ENCODE peak calls at places on chromosomes 4 and X, in nine cellular contexts. Y, X, O, S, T, W, P, N and L are unnamed samples.

GRCh38 chr4:15907430-15907829 is 31.1 kb downstream of the FGFBP1 start:
- DNase-seq in T (no peak), S (no peak), P (no peak), Y (no peak), X (no peak), W (no peak), N (no peak), O (no peak), L (no peak)

GRCh38 chrX:5051831-5052491 is 1176.7 kb downstream of the NLGN4X start:
- DNase-seq in O (peak), T (no peak), W (no peak), N (peak), S (no peak), P (no peak), X (no peak), Y (no peak), L (peak)

GRCh38 chr4:38062088-38062893 is 102.1 kb downstream of the PTTG2 start:
- DNase-seq in S (peak), T (peak), Y (peak), P (peak), W (peak), N (no peak), X (peak), O (peak), L (peak)

GRCh38 chrX:75963774-75964173 is 178.7 kb upstream of the MAGEE2 start:
- DNase-seq in S (no peak), W (no peak), O (no peak), Y (no peak), X (no peak), N (no peak), P (no peak), T (no peak), L (no peak)

GRCh38 chr4:7526929-7527535 is 92.3 kb upstream of the PSAPL1 start:
- DNase-seq in W (no peak), X (no peak), O (no peak), S (no peak), N (no peak), P (no peak), T (no peak), Y (no peak), L (no peak)

GRCh38 chrX:155216179-155216939 is at the start of gene VBP1:
- DNase-seq in Y (peak), X (peak), N (peak), S (peak), T (peak), O (peak), P (peak), W (peak), L (peak)

GRCh38 chr4:76639292-76639691 is 204.3 kb downstream of the SHROOM3 start:
- DNase-seq in W (no peak), S (no peak), Y (no peak), X (no peak), P (no peak), T (no peak), N (no peak), O (no peak), L (no peak)

GRCh38 chr4:87268401-87268800 is 48.0 kb upstream of the KLHL8 start:
- DNase-seq in X (no peak), S (no peak), Y (no peak), T (no peak), O (no peak), P (no peak), W (no peak), N (no peak), L (no peak)

GRCh38 chrX:78329486-78329885 is 2.1 kb upstream of the CYSLTR1 start:
- DNase-seq in X (no peak), W (peak), S (no peak), T (no peak), P (peak), N (no peak), Y (no peak), O (no peak), L (no peak)

GRCh38 chr4:109826719-109827118 is 1.1 kb upstream of the RRH start:
- DNase-seq in W (no peak), O (no peak), P (no peak), Y (no peak), S (no peak), X (no peak), T (peak), N (no peak), L (peak)

GRCh38 chrX:37677243-37677642 is 8.3 kb upstream of the XK start:
- DNase-seq in O (no peak), X (no peak), Y (no peak), T (no peak), N (no peak), P (no peak), W (no peak), S (no peak), L (no peak)

GRCh38 chrX:7088968-7089615 is 58.4 kb upstream of the STS start:
- DNase-seq in S (no peak), W (peak), N (no peak), X (no peak), Y (no peak), O (no peak), P (peak), T (no peak), L (no peak)

GRCh38 chr4:95539056-95539455 is 9.7 kb downstream of the UNC5C start:
- DNase-seq in S (no peak), P (no peak), W (no peak), X (no peak), Y (no peak), T (no peak), O (peak), N (no peak), L (no peak)

GRCh38 chr4:153326513-153326912 is 18.0 kb upstream of the MND1 start:
- DNase-seq in N (no peak), P (no peak), W (no peak), S (no peak), T (no peak), Y (no peak), X (no peak), O (no peak), L (no peak)

GRCh38 chrX:2385224-2385623 is 115.6 kb downstream of the DHRSX start:
- DNase-seq in Y (no peak), X (no peak), O (peak), T (no peak), P (no peak), N (no peak), S (no peak), W (no peak), L (peak)

GRCh38 chrX:40266490-40267333 is 169.0 kb upstream of the BCOR start:
- DNase-seq in W (peak), X (peak), S (peak), Y (peak), P (peak), T (peak), N (no peak), O (peak), L (peak)

GRCh38 chrX:13670197-13670596 is 17.3 kb downstream of the TCEANC start:
- DNase-seq in X (no peak), S (no peak), O (no peak), W (no peak), N (no peak), T (no peak), P (no peak), Y (no peak), L (no peak)

GRCh38 chr4:172232966-172233365 is 419.8 kb downstream of the GALNTL6 start:
- DNase-seq in W (no peak), X (no peak), N (no peak), Y (no peak), O (peak), S (no peak), P (no peak), T (no peak), L (no peak)

GRCh38 chrX:66150188-66150587 is 13.9 kb upstream of the HEPH start:
- DNase-seq in W (no peak), N (no peak), S (no peak), Y (no peak), O (no peak), T (no peak), X (no peak), P (no peak), L (no peak)

GRCh38 chrX:135985974-135986312 is 708 bp downstream of the SLC9A6 start:
- DNase-seq in W (no peak), N (no peak), Y (no peak), S (no peak), T (no peak), O (no peak), X (no peak), P (no peak), L (no peak)

GRCh38 chrX:41153453-41153852 is 68.2 kb downstream of the USP9X start:
- DNase-seq in N (no peak), W (no peak), P (no peak), Y (no peak), O (no peak), S (no peak), T (no peak), X (no peak), L (no peak)

GRCh38 chrX:66110112-66110511 is 53.9 kb upstream of the HEPH start:
- DNase-seq in P (no peak), O (no peak), W (no peak), S (no peak), N (no peak), Y (no peak), X (no peak), T (no peak), L (peak)

GRCh38 chr4:184163813-184164212 is 53.9 kb downstream of the ENPP6 start:
- DNase-seq in P (no peak), S (peak), T (peak), X (no peak), N (no peak), W (peak), O (peak), Y (peak), L (peak)

GRCh38 chr4:125826801-125827200 is 512.0 kb downstream of the FAT4 start:
- DNase-seq in O (no peak), Y (no peak), S (no peak), X (no peak), T (no peak), P (no peak), N (no peak), W (no peak), L (no peak)

GRCh38 chrX:73863852-73864251 is 300.9 kb downstream of the CHIC1 start:
- DNase-seq in T (no peak), W (no peak), O (no peak), P (no peak), S (no peak), N (no peak), Y (no peak), X (no peak), L (no peak)

GRCh38 chrX:9562851-9563250 is 98.0 kb downstream of the TBL1X start:
- DNase-seq in T (no peak), S (no peak), P (no peak), Y (no peak), O (peak), X (no peak), N (no peak), W (no peak), L (peak)

GRCh38 chr4:104941661-104942062 is 205.0 kb upstream of the TET2 start:
- DNase-seq in T (no peak), O (no peak), X (no peak), P (no peak), N (no peak), S (no peak), W (no peak), Y (no peak), L (no peak)

GRCh38 chrX:82127228-82128123 is 925.6 kb downstream of the SH3BGRL start:
- DNase-seq in W (no peak), T (no peak), X (no peak), O (no peak), S (no peak), P (no peak), Y (no peak), N (no peak), L (no peak)

GRCh38 chr4:143389543-143390195 is 53.0 kb downstream of the GAB1 start:
- DNase-seq in N (no peak), P (no peak), Y (no peak), X (peak), O (no peak), T (no peak), W (no peak), S (no peak), L (no peak)

GRCh38 chrX:57772637-57773036 is 92.6 kb upstream of the NLRP2B start:
- DNase-seq in N (no peak), W (no peak), O (no peak), X (no peak), P (no peak), Y (no peak), T (no peak), S (no peak), L (peak)

GRCh38 chr4:173317003-173317402 is 17.2 kb downstream of the HMGB2 start:
- DNase-seq in O (peak), N (no peak), S (no peak), T (no peak), Y (no peak), P (no peak), X (no peak), W (no peak), L (no peak)

GRCh38 chr4:26473893-26474292 is 16.4 kb downstream of the CCKAR start:
- DNase-seq in W (no peak), S (no peak), X (no peak), P (no peak), O (no peak), T (no peak), N (no peak), Y (no peak), L (no peak)

GRCh38 chr4:144599621-144600020 is 46.3 kb upstream of the HHIP start:
- DNase-seq in P (no peak), T (no peak), Y (no peak), X (no peak), S (no peak), W (no peak), N (no peak), O (no peak), L (peak)

GRCh38 chrX:72038016-72038415 is 93.7 kb downstream of the RTL5 start:
- DNase-seq in S (no peak), P (no peak), T (no peak), N (no peak), Y (no peak), O (no peak), X (no peak), W (no peak), L (no peak)

GRCh38 chrX:111483140-111483539 is 28.3 kb upstream of the SERTM2 start:
- DNase-seq in O (no peak), S (no peak), W (no peak), X (no peak), P (no peak), N (no peak), T (no peak), Y (no peak), L (no peak)

GRCh38 chr4:8110071-8110986 is 48.3 kb downstream of the ABLIM2 start:
- DNase-seq in S (no peak), P (no peak), T (no peak), O (peak), X (no peak), N (no peak), W (peak), Y (no peak), L (no peak)